ENCODE peak calls at places on chromosome 22, in four cellular contexts. U, Z, A and S are unnamed samples.

GRCh38 chr22:29146101-29146560 is 59.6 kb upstream of the EMID1 start:
- DNase-seq in U (no peak), Z (no peak), A (no peak), S (no peak)

GRCh38 chr22:41237707-41238569 is 2.8 kb downstream of the CHADL start:
- DNase-seq in U (peak), Z (no peak), A (peak), S (peak)

GRCh38 chr22:48744967-48745841 is 1082.5 kb downstream of the BRD1 start:
- DNase-seq in U (no peak), Z (no peak), A (no peak), S (no peak)

GRCh38 chr22:48756146-48757111 is 1071.2 kb downstream of the BRD1 start:
- DNase-seq in U (no peak), Z (no peak), A (no peak), S (peak)

GRCh38 chr22:26484360-26484706 is 656 bp downstream of the SRRD start:
- DNase-seq in U (no peak), Z (no peak), A (peak), S (peak)

GRCh38 chr22:27405672-27406388 is 395.7 kb downstream of the MN1 start:
- DNase-seq in U (peak), Z (peak), A (peak), S (peak)

GRCh38 chr22:42368379-42369249 is 63.6 kb downstream of the NFAM1 start:
- DNase-seq in U (no peak), Z (no peak), A (peak), S (no peak)

GRCh38 chr22:32058656-32059280 is 15.7 kb downstream of the SLC5A1 start:
- DNase-seq in U (no peak), Z (no peak), A (peak), S (no peak)

GRCh38 chr22:36155702-36156101 is 4.9 kb downstream of the APOL3 start:
- DNase-seq in U (no peak), Z (no peak), A (peak), S (no peak)

GRCh38 chr22:31211504-31211861 is 615 bp upstream of the LIMK2 start:
- DNase-seq in U (no peak), Z (no peak), A (no peak), S (no peak)

GRCh38 chr22:43743131-43743530 is 69.0 kb downstream of the EFCAB6 start:
- DNase-seq in U (no peak), Z (no peak), A (no peak), S (peak)

GRCh38 chr22:36546092-36546804 is 17.3 kb upstream of the EIF3D start:
- DNase-seq in U (no peak), Z (peak), A (peak), S (peak)

GRCh38 chr22:44430716-44431115 is 67.3 kb downstream of the RTL6 start:
- DNase-seq in U (no peak), Z (no peak), A (no peak), S (no peak)

GRCh38 chr22:29700949-29701927 is 18.6 kb upstream of the CABP7 start:
- DNase-seq in U (no peak), Z (peak), A (peak), S (peak)

GRCh38 chr22:48507171-48507570 is 1320.5 kb downstream of the BRD1 start:
- DNase-seq in U (no peak), Z (no peak), A (no peak), S (no peak)

GRCh38 chr22:27063381-27063780 is 406.0 kb downstream of the MIAT start:
- DNase-seq in U (no peak), Z (no peak), A (no peak), S (no peak)

GRCh38 chr22:40196628-40197027 is 18.9 kb downstream of the TNRC6B start:
- DNase-seq in U (peak), Z (no peak), A (peak), S (peak)

GRCh38 chr22:27867958-27868737 is 50.9 kb downstream of the PITPNB start:
- DNase-seq in U (no peak), Z (no peak), A (peak), S (no peak)

GRCh38 chr22:43277987-43278601 is 65.1 kb downstream of the SCUBE1 start:
- DNase-seq in U (no peak), Z (no peak), A (no peak), S (no peak)

DNA sequence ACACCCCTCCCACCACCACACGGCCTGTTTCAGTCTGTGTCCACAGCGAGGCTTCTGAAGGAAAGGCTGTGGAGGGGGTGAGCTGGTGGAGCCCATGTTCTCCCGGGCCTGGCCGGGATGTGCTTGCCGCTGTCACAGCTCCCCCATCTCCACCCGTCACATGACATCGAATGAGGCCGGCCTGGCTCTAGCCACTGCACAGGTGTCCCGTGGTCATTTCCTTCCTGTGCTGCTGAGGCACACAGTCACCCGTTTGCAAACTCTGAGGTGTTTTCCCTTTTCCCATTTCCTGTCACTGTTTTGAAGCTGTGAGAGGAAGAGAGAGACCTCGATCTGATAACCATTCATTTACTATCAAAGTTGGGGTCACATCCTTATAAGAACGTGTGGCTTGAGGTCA is 55.7 kb upstream of the CLDN5 start:
- DNase-seq in U (no peak), Z (no peak), A (no peak), S (no peak)
- H2AFZ ChIP-seq in U (no peak), Z (no peak), A (no peak), S (peak)

GRCh38 chr22:47396515-47396914 is 634.1 kb downstream of the TBC1D22A start:
- DNase-seq in U (no peak), Z (no peak), A (no peak), S (no peak)

GRCh38 chr22:47397673-47398072 is 635.2 kb downstream of the TBC1D22A start:
- DNase-seq in U (no peak), Z (no peak), A (no peak), S (no peak)

GRCh38 chr22:47395481-47395880 is 633.0 kb downstream of the TBC1D22A start:
- DNase-seq in U (no peak), Z (no peak), A (no peak), S (no peak)

GRCh38 chr22:47394504-47395440 is 632.3 kb downstream of the TBC1D22A start:
- DNase-seq in U (no peak), Z (no peak), A (no peak), S (no peak)

GRCh38 chr22:47396105-47396504 is 633.7 kb downstream of the TBC1D22A start:
- DNase-seq in U (no peak), Z (no peak), A (no peak), S (no peak)
- H2AFZ ChIP-seq in U (no peak), Z (no peak), A (no peak), S (no peak)

DNA sequence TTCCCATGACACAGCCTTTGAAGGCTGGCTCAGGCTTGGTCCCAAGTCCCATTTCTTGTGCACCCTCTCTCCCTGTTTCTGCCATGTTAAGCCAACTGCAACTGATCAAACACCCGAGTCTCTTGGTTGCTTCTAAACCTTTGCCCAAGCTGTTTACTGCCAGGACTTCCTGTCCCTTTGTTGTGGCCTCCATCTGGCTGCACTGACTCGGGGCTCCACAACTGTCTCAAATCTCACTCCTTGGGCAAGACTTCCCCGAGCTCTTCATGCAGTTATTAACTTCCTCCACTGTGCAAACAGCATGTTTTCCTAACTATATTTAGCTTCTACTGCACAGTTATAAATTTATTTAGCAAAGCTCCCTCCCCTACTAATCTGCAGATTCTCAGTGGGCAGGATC is 4.3 kb downstream of the VPREB1 start:
- DNase-seq in U (no peak), Z (no peak), A (no peak), S (no peak)
- H2AFZ ChIP-seq in U (no peak), Z (no peak), A (no peak), S (no peak)

DNA sequence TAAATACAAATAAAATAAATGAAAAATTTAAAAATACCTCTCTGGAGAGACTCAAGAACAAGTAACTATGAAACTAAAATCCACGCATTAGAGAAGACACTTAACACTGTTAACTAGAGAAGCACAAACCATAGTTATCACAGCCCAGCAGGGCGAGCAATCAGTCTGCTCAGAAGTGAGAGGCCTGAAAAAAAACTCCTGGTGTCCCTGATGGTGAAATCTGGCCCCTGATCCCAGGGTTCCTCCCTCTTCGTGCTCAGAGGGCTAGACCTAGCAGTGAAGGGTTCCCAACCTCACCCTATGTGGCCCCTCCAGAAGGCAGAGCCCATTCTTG is 49.7 kb upstream of the VPREB1 start:
- DNase-seq in U (no peak), Z (no peak), A (no peak), S (no peak)
- H2AFZ ChIP-seq in U (no peak), Z (no peak), A (no peak), S (no peak)

GRCh38 chr22:46393791-46394333 is 58.3 kb downstream of the TRMU start:
- DNase-seq in U (no peak), Z (no peak), A (no peak), S (no peak)

GRCh38 chr22:46395145-46395544 is 59.6 kb downstream of the TRMU start:
- DNase-seq in U (no peak), Z (no peak), A (no peak), S (no peak)

GRCh38 chr22:46397514-46397913 is 62.0 kb downstream of the TRMU start:
- DNase-seq in U (no peak), Z (no peak), A (no peak), S (no peak)

GRCh38 chr22:46392137-46392844 is 56.8 kb downstream of the TRMU start:
- DNase-seq in U (no peak), Z (no peak), A (no peak), S (no peak)

GRCh38 chr22:46394622-46395021 is 59.1 kb downstream of the TRMU start:
- DNase-seq in U (no peak), Z (no peak), A (no peak), S (no peak)
- H2AFZ ChIP-seq in U (no peak), Z (no peak), A (no peak), S (no peak)

GRCh38 chr22:46867106-46867505 is 104.7 kb downstream of the TBC1D22A start:
- DNase-seq in U (no peak), Z (no peak), A (peak), S (no peak)
- H2AFZ ChIP-seq in U (no peak), Z (no peak), A (peak), S (no peak)

DNA sequence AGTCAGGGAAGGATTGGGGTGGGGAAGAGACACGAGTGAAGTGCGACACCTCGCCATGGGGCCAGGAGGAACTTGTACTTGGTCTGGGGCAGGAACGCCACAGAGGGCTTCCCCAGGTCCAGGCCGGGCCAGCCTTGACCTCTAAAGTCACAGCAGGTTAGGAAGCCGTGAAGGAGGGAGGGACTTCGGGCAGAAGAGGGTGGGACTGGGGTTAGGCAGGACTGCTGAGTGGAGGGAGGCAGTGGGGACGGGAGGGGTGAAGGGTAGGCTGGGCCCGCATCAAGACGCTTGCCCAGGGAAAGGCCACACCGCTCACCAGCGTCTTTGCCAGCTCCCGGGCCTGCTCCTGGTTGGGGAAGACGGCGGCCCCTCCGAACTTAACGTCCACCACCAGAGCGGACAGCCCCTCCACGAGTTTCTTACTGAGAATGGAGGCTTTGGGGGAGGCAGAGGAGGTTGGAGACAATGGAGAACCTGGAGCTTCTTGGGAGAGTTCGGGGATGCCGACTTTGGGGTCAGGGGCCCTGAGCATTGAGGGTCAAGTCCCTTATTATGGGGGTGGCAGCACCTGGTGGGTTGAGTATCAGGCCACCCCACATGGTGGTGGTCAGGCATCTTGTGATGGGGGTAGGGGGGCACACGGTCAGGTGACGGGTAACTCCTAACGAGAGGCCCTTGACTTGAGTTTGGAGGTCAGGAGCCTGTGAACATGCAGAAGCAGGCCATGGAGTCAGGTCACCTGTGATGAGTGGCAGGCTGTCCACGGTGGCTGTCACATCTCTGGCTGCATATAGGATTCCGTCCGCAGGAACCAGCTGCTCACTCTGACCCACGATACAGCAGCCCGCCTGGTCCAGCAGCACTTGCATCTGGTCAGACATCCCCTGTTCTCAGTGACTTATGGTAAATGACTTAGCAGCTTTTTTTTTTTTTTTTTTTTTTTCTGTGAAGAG is 1.7 kb upstream of the SCO2 start:
- DNase-seq in U (no peak), Z (no peak), A (no peak), S (peak)
- H2AFZ ChIP-seq in U (peak), Z (no peak), A (peak), S (peak)

GRCh38 chr22:25282671-25283561 is 63.5 kb downstream of the CRYBB2 start:
- DNase-seq in U (no peak), Z (no peak), A (no peak), S (no peak)

GRCh38 chr22:25281675-25282345 is 62.4 kb downstream of the CRYBB2 start:
- DNase-seq in U (no peak), Z (no peak), A (no peak), S (no peak)

DNA sequence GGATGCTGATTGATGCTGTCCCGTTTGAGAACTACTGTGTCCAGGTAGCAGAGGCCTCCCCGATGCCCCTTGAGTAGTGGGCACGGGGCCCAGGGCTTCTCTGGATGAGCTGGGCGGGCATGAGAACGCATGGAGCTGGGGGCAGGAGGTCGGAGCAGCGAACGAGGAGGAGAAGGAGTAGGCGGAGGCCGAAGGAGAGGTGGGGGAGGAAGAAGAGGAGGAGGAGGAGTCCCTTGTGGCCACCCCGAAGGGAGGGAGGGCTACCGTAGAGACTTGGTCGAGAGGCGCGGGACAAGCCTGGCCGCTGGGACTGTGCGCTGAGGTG is 62.9 kb downstream of the CRYBB2 start:
- DNase-seq in U (no peak), Z (no peak), A (no peak), S (no peak)
- H2AFZ ChIP-seq in U (peak), Z (no peak), A (no peak), S (no peak)

GRCh38 chr22:37819100-37819433 is 4.1 kb upstream of the GALR3 start:
- DNase-seq in U (no peak), Z (no peak), A (no peak), S (no peak)

GRCh38 chr22:37823134-37823985 is at the start of gene GALR3:
- DNase-seq in U (no peak), Z (no peak), A (no peak), S (no peak)

GRCh38 chr22:37820350-37820749 is 2.8 kb upstream of the GALR3 start:
- DNase-seq in U (no peak), Z (no peak), A (no peak), S (no peak)

GRCh38 chr22:37824674-37825641 is 1.8 kb downstream of the GALR3 start:
- DNase-seq in U (peak), Z (no peak), A (peak), S (no peak)

GRCh38 chr22:37822079-37822833 is 926 bp upstream of the GALR3 start:
- DNase-seq in U (no peak), Z (no peak), A (peak), S (no peak)
- H2AFZ ChIP-seq in U (no peak), Z (no peak), A (no peak), S (no peak)